ENCODE peak calls at places on chromosomes 11 and 22, in six cellular contexts. One of them, this sample, is unnamed.

GRCh38 chr22:39090426-39091064 is 6.5 kb upstream of the APOBEC3H start:
- DNase-seq in brain microvascular endothelial cell: no peak
- DNase-seq in adipocyte: no peak
- DNase-seq in cardiac muscle cell: no peak
- DNase-seq in aorta: peak; percentile 72
- DNase-seq in naive thymus-derived CD4-positive, alpha-beta T cell: peak; percentile 76
- DNase-seq in this sample: no peak

GRCh38 chr11:6258571-6258998 is 1.1 kb upstream of the CCKBR start:
- DNase-seq in cardiac muscle cell: peak; percentile 60
- DNase-seq in naive thymus-derived CD4-positive, alpha-beta T cell: no peak
- DNase-seq in aorta: no peak
- DNase-seq in brain microvascular endothelial cell: no peak
- DNase-seq in adipocyte: peak; percentile 32
- DNase-seq in this sample: no peak

GRCh38 chr22:23176645-23177027 is 3.7 kb upstream of the BCR start:
- DNase-seq in cardiac muscle cell: no peak
- DNase-seq in aorta: no peak
- DNase-seq in naive thymus-derived CD4-positive, alpha-beta T cell: no peak
- DNase-seq in brain microvascular endothelial cell: no peak
- DNase-seq in adipocyte: no peak
- DNase-seq in this sample: no peak

GRCh38 chr11:2390871-2391662 is 9.5 kb upstream of the TSSC4 start:
- DNase-seq in naive thymus-derived CD4-positive, alpha-beta T cell: no peak
- DNase-seq in brain microvascular endothelial cell: peak; percentile 36
- DNase-seq in adipocyte: peak; percentile 41
- DNase-seq in aorta: peak; percentile 86
- DNase-seq in cardiac muscle cell: no peak
- DNase-seq in this sample: no peak

GRCh38 chr11:115499241-115499799 is 4.9 kb downstream of the CADM1 start:
- DNase-seq in aorta: no peak
- DNase-seq in cardiac muscle cell: no peak
- DNase-seq in naive thymus-derived CD4-positive, alpha-beta T cell: no peak
- DNase-seq in brain microvascular endothelial cell: no peak
- DNase-seq in adipocyte: no peak
- DNase-seq in this sample: no peak

GRCh38 chr11:68564261-68564660 is 103.7 kb downstream of the PPP6R3 start:
- DNase-seq in cardiac muscle cell: no peak
- DNase-seq in adipocyte: no peak
- DNase-seq in naive thymus-derived CD4-positive, alpha-beta T cell: no peak
- DNase-seq in aorta: no peak
- DNase-seq in brain microvascular endothelial cell: no peak
- DNase-seq in this sample: no peak

GRCh38 chr11:114815176-114815575 is 136.8 kb downstream of the NXPE2 start:
- DNase-seq in cardiac muscle cell: no peak
- DNase-seq in brain microvascular endothelial cell: no peak
- DNase-seq in adipocyte: no peak
- DNase-seq in aorta: no peak
- DNase-seq in naive thymus-derived CD4-positive, alpha-beta T cell: no peak
- DNase-seq in this sample: no peak

GRCh38 chr22:24430431-24431308 is 3.3 kb downstream of the ADORA2A start:
- DNase-seq in adipocyte: no peak
- DNase-seq in brain microvascular endothelial cell: no peak
- DNase-seq in cardiac muscle cell: no peak
- DNase-seq in aorta: peak; percentile 76
- DNase-seq in naive thymus-derived CD4-positive, alpha-beta T cell: no peak
- DNase-seq in this sample: no peak

GRCh38 chr11:83044958-83045712 is 26.6 kb downstream of the RAB30 start:
- DNase-seq in naive thymus-derived CD4-positive, alpha-beta T cell: no peak
- DNase-seq in cardiac muscle cell: no peak
- DNase-seq in aorta: no peak
- DNase-seq in adipocyte: peak; percentile 49
- DNase-seq in brain microvascular endothelial cell: peak; percentile 91
- DNase-seq in this sample: no peak

GRCh38 chr11:3853935-3854659 is 1.4 kb upstream of the STIM1 start:
- DNase-seq in brain microvascular endothelial cell: no peak
- DNase-seq in aorta: no peak
- DNase-seq in cardiac muscle cell: no peak
- DNase-seq in adipocyte: no peak
- DNase-seq in naive thymus-derived CD4-positive, alpha-beta T cell: peak; percentile 84
- DNase-seq in this sample: no peak

GRCh38 chr11:64039012-64039665 is 3.4 kb downstream of the FLRT1 start:
- DNase-seq in naive thymus-derived CD4-positive, alpha-beta T cell: no peak
- DNase-seq in cardiac muscle cell: no peak
- DNase-seq in aorta: no peak
- DNase-seq in brain microvascular endothelial cell: no peak
- DNase-seq in adipocyte: no peak
- DNase-seq in this sample: no peak

GRCh38 chr11:64035581-64035980 is at the start of gene FLRT1:
- DNase-seq in brain microvascular endothelial cell: no peak
- DNase-seq in cardiac muscle cell: peak; percentile 41
- DNase-seq in adipocyte: peak; percentile 52
- DNase-seq in naive thymus-derived CD4-positive, alpha-beta T cell: no peak
- DNase-seq in aorta: no peak
- DNase-seq in this sample: no peak

GRCh38 chr11:64036081-64037026 is 623 bp downstream of the FLRT1 start:
- DNase-seq in adipocyte: peak; percentile 74
- DNase-seq in cardiac muscle cell: peak; percentile 54
- DNase-seq in brain microvascular endothelial cell: peak; percentile 11
- DNase-seq in aorta: peak; percentile 87
- DNase-seq in naive thymus-derived CD4-positive, alpha-beta T cell: no peak
- DNase-seq in this sample: no peak

GRCh38 chr11:64038500-64038899 is 2.8 kb downstream of the FLRT1 start:
- DNase-seq in brain microvascular endothelial cell: no peak
- DNase-seq in cardiac muscle cell: no peak
- DNase-seq in adipocyte: no peak
- DNase-seq in aorta: no peak
- DNase-seq in naive thymus-derived CD4-positive, alpha-beta T cell: no peak
- DNase-seq in this sample: no peak

GRCh38 chr11:64037027-64037633 is 1.4 kb downstream of the FLRT1 start:
- DNase-seq in aorta: no peak
- DNase-seq in adipocyte: no peak
- DNase-seq in brain microvascular endothelial cell: no peak
- DNase-seq in naive thymus-derived CD4-positive, alpha-beta T cell: no peak
- DNase-seq in cardiac muscle cell: peak; percentile 38
- DNase-seq in this sample: no peak
- H3K4me3 ChIP-seq in aorta: no peak overlapping the region
- H3K4me3 ChIP-seq in adipocyte: no peak overlapping the region
- H3K4me3 ChIP-seq in brain microvascular endothelial cell: no peak overlapping the region
- H3K4me3 ChIP-seq in naive thymus-derived CD4-positive, alpha-beta T cell: no peak overlapping the region
- H3K4me3 ChIP-seq in cardiac muscle cell: no peak overlapping the region
- H3K4me3 ChIP-seq in this sample: no peak overlapping the region

GRCh38 chr11:31799794-31800397 is 11.2 kb downstream of the PAX6 start:
- DNase-seq in aorta: peak; percentile 33
- DNase-seq in brain microvascular endothelial cell: no peak
- DNase-seq in cardiac muscle cell: no peak
- DNase-seq in naive thymus-derived CD4-positive, alpha-beta T cell: no peak
- DNase-seq in adipocyte: no peak
- DNase-seq in this sample: no peak

GRCh38 chr11:31799036-31799793 is 11.9 kb downstream of the PAX6 start:
- DNase-seq in cardiac muscle cell: no peak
- DNase-seq in aorta: peak; percentile 63
- DNase-seq in naive thymus-derived CD4-positive, alpha-beta T cell: no peak
- DNase-seq in brain microvascular endothelial cell: no peak
- DNase-seq in adipocyte: no peak
- DNase-seq in this sample: no peak

GRCh38 chr11:31797227-31798056 is 13.7 kb downstream of the PAX6 start:
- DNase-seq in brain microvascular endothelial cell: no peak
- DNase-seq in cardiac muscle cell: no peak
- DNase-seq in adipocyte: no peak
- DNase-seq in aorta: peak; percentile 30
- DNase-seq in naive thymus-derived CD4-positive, alpha-beta T cell: no peak
- DNase-seq in this sample: no peak

GRCh38 chr11:31796523-31797226 is 14.4 kb downstream of the PAX6 start:
- DNase-seq in cardiac muscle cell: no peak
- DNase-seq in naive thymus-derived CD4-positive, alpha-beta T cell: no peak
- DNase-seq in aorta: peak; percentile 14
- DNase-seq in adipocyte: no peak
- DNase-seq in brain microvascular endothelial cell: no peak
- DNase-seq in this sample: no peak

GRCh38 chr11:31798057-31799035 is 12.8 kb downstream of the PAX6 start:
- DNase-seq in aorta: peak; percentile 71
- DNase-seq in cardiac muscle cell: no peak
- DNase-seq in adipocyte: no peak
- DNase-seq in brain microvascular endothelial cell: no peak
- DNase-seq in naive thymus-derived CD4-positive, alpha-beta T cell: no peak
- DNase-seq in this sample: no peak
- H3K27me3 ChIP-seq in aorta: no peaks in the 10 kb centered on the region
- H3K27me3 ChIP-seq in cardiac muscle cell: peaks cover 100% of the 10 kb centered on the region
- H3K27me3 ChIP-seq in adipocyte: peaks cover 68% of the 10 kb centered on the region
- H3K27me3 ChIP-seq in brain microvascular endothelial cell: peaks cover 64% of the 10 kb centered on the region
- H3K27me3 ChIP-seq in naive thymus-derived CD4-positive, alpha-beta T cell: peaks cover 31% of the 10 kb centered on the region
- H3K27me3 ChIP-seq in this sample: no peaks in the 10 kb centered on the region

GRCh38 chr11:77449784-77450183 is 24.1 kb downstream of the PAK1 start:
- DNase-seq in aorta: no peak
- DNase-seq in cardiac muscle cell: no peak
- DNase-seq in brain microvascular endothelial cell: no peak
- DNase-seq in naive thymus-derived CD4-positive, alpha-beta T cell: no peak
- DNase-seq in adipocyte: no peak
- DNase-seq in this sample: no peak

GRCh38 chr11:77450227-77450626 is 23.7 kb downstream of the PAK1 start:
- DNase-seq in naive thymus-derived CD4-positive, alpha-beta T cell: no peak
- DNase-seq in adipocyte: no peak
- DNase-seq in brain microvascular endothelial cell: no peak
- DNase-seq in aorta: no peak
- DNase-seq in cardiac muscle cell: no peak
- DNase-seq in this sample: no peak

GRCh38 chr11:77446911-77447629 is 26.8 kb downstream of the PAK1 start:
- DNase-seq in naive thymus-derived CD4-positive, alpha-beta T cell: no peak
- DNase-seq in cardiac muscle cell: no peak
- DNase-seq in brain microvascular endothelial cell: no peak
- DNase-seq in adipocyte: no peak
- DNase-seq in aorta: no peak
- DNase-seq in this sample: no peak

GRCh38 chr11:77449060-77449521 is 24.8 kb downstream of the PAK1 start:
- DNase-seq in brain microvascular endothelial cell: no peak
- DNase-seq in aorta: no peak
- DNase-seq in naive thymus-derived CD4-positive, alpha-beta T cell: no peak
- DNase-seq in adipocyte: no peak
- DNase-seq in cardiac muscle cell: no peak
- DNase-seq in this sample: no peak

DNA sequence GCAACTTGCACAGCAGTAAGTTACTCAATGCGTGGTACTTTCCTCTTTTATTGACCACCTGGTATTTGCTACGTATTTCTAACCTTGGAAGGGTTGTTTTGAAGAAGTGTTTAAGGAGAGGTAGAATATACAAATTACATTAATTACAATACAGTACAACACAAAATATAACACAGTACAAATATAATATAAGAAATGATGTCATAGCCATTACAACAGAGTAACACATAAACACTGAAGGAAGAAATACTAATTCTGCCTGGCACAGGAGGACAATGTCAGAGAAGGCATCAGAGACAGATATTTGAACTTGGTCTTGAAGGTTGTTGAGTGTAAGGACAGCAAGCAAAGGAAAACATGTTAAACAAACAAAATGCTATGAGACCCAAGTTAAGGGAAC is 25.6 kb downstream of the PAK1 start:
- DNase-seq in cardiac muscle cell: no peak
- DNase-seq in aorta: no peak
- DNase-seq in brain microvascular endothelial cell: no peak
- DNase-seq in naive thymus-derived CD4-positive, alpha-beta T cell: no peak
- DNase-seq in adipocyte: no peak
- DNase-seq in this sample: no peak
- H3K4me3 ChIP-seq in cardiac muscle cell: no peak overlapping the region
- H3K4me3 ChIP-seq in aorta: no peak overlapping the region
- H3K4me3 ChIP-seq in brain microvascular endothelial cell: no peak overlapping the region
- H3K4me3 ChIP-seq in naive thymus-derived CD4-positive, alpha-beta T cell: no peak overlapping the region
- H3K4me3 ChIP-seq in adipocyte: no peak overlapping the region
- H3K4me3 ChIP-seq in this sample: no peak overlapping the region

GRCh38 chr11:17188675-17189074 is 19.1 kb downstream of the PIK3C2A start:
- DNase-seq in adipocyte: no peak
- DNase-seq in brain microvascular endothelial cell: no peak
- DNase-seq in aorta: no peak
- DNase-seq in naive thymus-derived CD4-positive, alpha-beta T cell: no peak
- DNase-seq in cardiac muscle cell: no peak
- DNase-seq in this sample: no peak
- H3K27me3 ChIP-seq in adipocyte: no peaks in the 10 kb centered on the region
- H3K27me3 ChIP-seq in brain microvascular endothelial cell: no peaks in the 10 kb centered on the region
- H3K27me3 ChIP-seq in aorta: no peaks in the 10 kb centered on the region
- H3K27me3 ChIP-seq in naive thymus-derived CD4-positive, alpha-beta T cell: no peaks in the 10 kb centered on the region
- H3K27me3 ChIP-seq in cardiac muscle cell: no peaks in the 10 kb centered on the region
- H3K27me3 ChIP-seq in this sample: no peaks in the 10 kb centered on the region

DNA sequence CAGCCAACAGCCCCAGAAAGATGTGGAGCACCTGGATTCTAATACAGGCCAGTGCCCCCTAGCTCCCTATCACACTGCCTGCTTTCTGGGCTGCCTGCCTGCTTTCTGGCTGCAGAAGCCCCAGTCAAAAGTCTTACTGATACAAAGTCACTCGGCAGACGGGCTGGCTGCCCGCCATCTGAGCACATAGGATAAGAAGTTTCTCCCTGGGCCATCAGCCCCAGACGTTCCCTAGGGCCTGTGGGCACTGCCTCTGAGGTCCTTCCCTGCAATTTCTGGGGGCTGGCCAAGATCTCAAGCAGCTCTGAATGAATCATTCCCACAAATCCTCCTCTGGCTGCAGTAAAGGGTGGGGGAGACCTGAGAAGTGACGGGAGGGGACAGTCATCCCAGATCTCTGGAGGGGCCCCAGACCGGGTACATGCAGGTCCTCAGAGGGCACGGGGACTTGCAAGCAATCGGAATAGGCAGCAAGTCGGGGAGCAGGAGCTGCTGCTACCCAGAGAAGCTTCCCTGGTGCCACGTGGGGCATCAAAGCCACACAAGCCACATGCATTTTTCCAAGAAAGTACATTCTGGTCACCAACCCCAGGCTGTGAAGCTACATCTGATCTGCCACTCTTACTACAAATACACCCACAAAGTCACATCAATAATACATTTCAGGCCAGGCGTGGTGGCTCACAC is 4.7 kb downstream of the TPST2 start:
- DNase-seq in adipocyte: peak; percentile 89
- DNase-seq in aorta: peak; percentile 84
- DNase-seq in cardiac muscle cell: peak; percentile 39
- DNase-seq in naive thymus-derived CD4-positive, alpha-beta T cell: no peak
- DNase-seq in brain microvascular endothelial cell: peak; percentile 74
- DNase-seq in this sample: no peak
- H3K4me3 ChIP-seq in adipocyte: peak overlapping the region; percentile 8
- H3K4me3 ChIP-seq in aorta: no peak overlapping the region
- H3K4me3 ChIP-seq in cardiac muscle cell: no peak overlapping the region
- H3K4me3 ChIP-seq in naive thymus-derived CD4-positive, alpha-beta T cell: no peak overlapping the region
- H3K4me3 ChIP-seq in brain microvascular endothelial cell: no peak overlapping the region
- H3K4me3 ChIP-seq in this sample: no peak overlapping the region

GRCh38 chr11:12677131-12677530 is 2.9 kb downstream of the TEAD1 start:
- DNase-seq in naive thymus-derived CD4-positive, alpha-beta T cell: no peak
- DNase-seq in cardiac muscle cell: no peak
- DNase-seq in aorta: no peak
- DNase-seq in brain microvascular endothelial cell: no peak
- DNase-seq in adipocyte: peak; percentile 70
- DNase-seq in this sample: no peak

GRCh38 chr11:12678991-12679390 is 4.8 kb downstream of the TEAD1 start:
- DNase-seq in naive thymus-derived CD4-positive, alpha-beta T cell: no peak
- DNase-seq in aorta: no peak
- DNase-seq in cardiac muscle cell: no peak
- DNase-seq in brain microvascular endothelial cell: no peak
- DNase-seq in adipocyte: no peak
- DNase-seq in this sample: no peak

GRCh38 chr11:12675951-12676711 is 1.9 kb downstream of the TEAD1 start:
- DNase-seq in aorta: no peak
- DNase-seq in cardiac muscle cell: peak; percentile 44
- DNase-seq in adipocyte: peak; percentile 59
- DNase-seq in naive thymus-derived CD4-positive, alpha-beta T cell: no peak
- DNase-seq in brain microvascular endothelial cell: no peak
- DNase-seq in this sample: peak; percentile 45

GRCh38 chr11:12679471-12679870 is 5.2 kb downstream of the TEAD1 start:
- DNase-seq in aorta: no peak
- DNase-seq in brain microvascular endothelial cell: no peak
- DNase-seq in naive thymus-derived CD4-positive, alpha-beta T cell: no peak
- DNase-seq in adipocyte: no peak
- DNase-seq in cardiac muscle cell: no peak
- DNase-seq in this sample: no peak

GRCh38 chr11:12678092-12678491 is 3.9 kb downstream of the TEAD1 start:
- DNase-seq in naive thymus-derived CD4-positive, alpha-beta T cell: no peak
- DNase-seq in brain microvascular endothelial cell: no peak
- DNase-seq in aorta: no peak
- DNase-seq in adipocyte: peak; percentile 39
- DNase-seq in cardiac muscle cell: no peak
- DNase-seq in this sample: no peak
- H3K27me3 ChIP-seq in naive thymus-derived CD4-positive, alpha-beta T cell: peaks cover 30% of the 10 kb centered on the region
- H3K27me3 ChIP-seq in brain microvascular endothelial cell: no peaks in the 10 kb centered on the region
- H3K27me3 ChIP-seq in aorta: no peaks in the 10 kb centered on the region
- H3K27me3 ChIP-seq in adipocyte: no peaks in the 10 kb centered on the region
- H3K27me3 ChIP-seq in cardiac muscle cell: no peaks in the 10 kb centered on the region
- H3K27me3 ChIP-seq in this sample: no peaks in the 10 kb centered on the region

This sample was measured in HAP-1.